ENCODE peak calls at places on chromosomes 2 and 18, in seven cellular contexts. X is A549, J is foreskin fibroblast, D is prostate gland, Q is fibroblast of lung, A is mucosa of descending colon, M is choroid plexus epithelial cell. P is an unnamed sample.

GRCh38 chr18:61982475-61982874 is 89.7 kb upstream of the RNF152 start:
- DNase-seq in X (no peak), J (no peak), D (no peak), Q (no peak), A (no peak), M (no peak), P (no peak)

GRCh38 chr2:10079192-10079930 is 850 bp downstream of the CYS1 start:
- DNase-seq in X (peak; percentile 58), J (peak; percentile 82), D (peak; percentile 41), Q (peak; percentile 65), A (no peak), M (peak; percentile 84), P (peak; percentile 55)

GRCh38 chr2:238240761-238241711 is 1.2 kb upstream of the HES6 start:
- DNase-seq in X (no peak), J (peak; percentile 60), D (peak; percentile 63), Q (peak; percentile 33), A (peak; percentile 82), M (no peak), P (no peak)

GRCh38 chr18:21949326-21950015 is 208.9 kb downstream of the MIB1 start:
- DNase-seq in X (no peak), J (no peak), D (no peak), Q (no peak), A (peak; percentile 51), M (no peak), P (no peak)

GRCh38 chr2:122007577-122007976 is 252.1 kb downstream of the TSN start:
- DNase-seq in X (no peak), J (no peak), D (no peak), Q (no peak), A (no peak), M (no peak), P (no peak)

GRCh38 chr2:241018051-241018891 is 19.9 kb downstream of the SNED1 start:
- DNase-seq in X (no peak), J (no peak), D (peak; percentile 3), Q (no peak), A (no peak), M (no peak), P (no peak)

GRCh38 chr2:71715241-71715750 is 261.9 kb downstream of the DYSF start:
- DNase-seq in X (no peak), J (no peak), D (no peak), Q (no peak), A (no peak), M (no peak), P (no peak)

GRCh38 chr2:228063558-228063957 is 117.9 kb downstream of the SPHKAP start:
- DNase-seq in X (no peak), J (no peak), D (no peak), Q (no peak), A (no peak), M (no peak), P (no peak)

GRCh38 chr2:67075056-67075455 is 322.1 kb upstream of the ETAA1 start:
- DNase-seq in X (no peak), J (no peak), D (no peak), Q (no peak), A (no peak), M (no peak), P (no peak)

GRCh38 chr2:54208364-54209240 is 47.4 kb downstream of the TSPYL6 start:
- DNase-seq in X (no peak), J (peak; percentile 58), D (no peak), Q (peak; percentile 74), A (no peak), M (peak; percentile 80), P (peak; percentile 16)

GRCh38 chr2:96342085-96342484 is 6.5 kb downstream of the NCAPH start:
- DNase-seq in X (peak; percentile 56), J (peak; percentile 88), D (no peak), Q (peak; percentile 72), A (no peak), M (peak; percentile 94), P (no peak)

GRCh38 chr18:13136056-13136688 is 82.4 kb upstream of the LDLRAD4 start:
- DNase-seq in X (no peak), J (peak; percentile 46), D (no peak), Q (no peak), A (peak; percentile 57), M (peak; percentile 21), P (no peak)

GRCh38 chr2:10477443-10478297 is 29.5 kb upstream of the ODC1 start:
- DNase-seq in X (no peak), J (no peak), D (no peak), Q (no peak), A (no peak), M (peak; percentile 9), P (no peak)

GRCh38 chr2:178530128-178530527 is 49.9 kb downstream of the PLEKHA3 start:
- DNase-seq in X (no peak), J (no peak), D (no peak), Q (no peak), A (no peak), M (no peak), P (no peak)

GRCh38 chr18:58949031-58949430 is 84.4 kb downstream of the ZNF532 start:
- DNase-seq in X (no peak), J (no peak), D (no peak), Q (no peak), A (no peak), M (no peak), P (no peak)

GRCh38 chr2:197675246-197675645 is at the start of gene RFTN2:
- DNase-seq in X (no peak), J (peak; percentile 19), D (no peak), Q (peak; percentile 52), A (no peak), M (peak; percentile 54), P (no peak)

GRCh38 chr2:201580486-201580885 is 62.8 kb downstream of the TMEM237 start:
- DNase-seq in X (peak; percentile 5), J (peak; percentile 88), D (no peak), Q (peak; percentile 96), A (no peak), M (peak; percentile 96), P (peak; percentile 81)

GRCh38 chr18:55405655-55406373 is 182.2 kb downstream of the TCF4 start:
- DNase-seq in X (peak; percentile 26), J (peak; percentile 95), D (peak; percentile 61), Q (peak; percentile 96), A (peak; percentile 33), M (peak; percentile 98), P (peak; percentile 88)

GRCh38 chr2:121588357-121588756 is 57.7 kb downstream of the RNU4ATAC start:
- DNase-seq in X (no peak), J (peak; percentile 29), D (peak; percentile 26), Q (no peak), A (no peak), M (no peak), P (no peak)

GRCh38 chr18:74183110-74183509 is 34.8 kb downstream of the TIMM21 start:
- DNase-seq in X (no peak), J (no peak), D (no peak), Q (no peak), A (no peak), M (no peak), P (no peak)

GRCh38 chr2:62568983-62569837 is 63.2 kb upstream of the TMEM17 start:
- DNase-seq in X (peak; percentile 20), J (peak; percentile 25), D (no peak), Q (no peak), A (no peak), M (peak; percentile 28), P (no peak)

GRCh38 chr2:10774394-10774793 is 38.2 kb downstream of the PDIA6 start:
- DNase-seq in X (no peak), J (no peak), D (no peak), Q (no peak), A (no peak), M (no peak), P (no peak)

GRCh38 chr18:73777356-73778051 is 370.1 kb downstream of the FBXO15 start:
- DNase-seq in X (no peak), J (peak; percentile 20), D (no peak), Q (no peak), A (no peak), M (no peak), P (no peak)

GRCh38 chr2:56680971-56681631 is 497.3 kb downstream of the CCDC85A start:
- DNase-seq in X (no peak), J (peak; percentile 8), D (no peak), Q (no peak), A (no peak), M (peak; percentile 70), P (peak; percentile 24)

GRCh38 chr2:237720962-237721361 is 77.6 kb upstream of the RBM44 start:
- DNase-seq in X (no peak), J (peak; percentile 20), D (no peak), Q (no peak), A (no peak), M (peak; percentile 52), P (no peak)

GRCh38 chr2:168849610-168850009 is 40.6 kb downstream of the SPC25 start:
- DNase-seq in X (no peak), J (peak; percentile 25), D (no peak), Q (peak; percentile 47), A (peak; percentile 68), M (peak; percentile 89), P (no peak)

GRCh38 chr2:10514287-10514686 is 66.2 kb upstream of the ODC1 start:
- DNase-seq in X (no peak), J (no peak), D (no peak), Q (no peak), A (no peak), M (no peak), P (no peak)

GRCh38 chr2:74119912-74120825 is 27.5 kb downstream of the BOLA3 start:
- DNase-seq in X (peak; percentile 84), J (peak; percentile 93), D (peak; percentile 72), Q (peak; percentile 84), A (peak; percentile 94), M (peak; percentile 89), P (no peak)
- H3K4me3 ChIP-seq in X (peak overlapping the region; percentile 53), J (peak overlapping the region; percentile 77), D (peak overlapping the region; percentile 77), Q (peak overlapping the region; percentile 72), A (peak overlapping the region; percentile 30), M (peak overlapping the region; percentile 82), P (peak overlapping the region; percentile 66)

DNA sequence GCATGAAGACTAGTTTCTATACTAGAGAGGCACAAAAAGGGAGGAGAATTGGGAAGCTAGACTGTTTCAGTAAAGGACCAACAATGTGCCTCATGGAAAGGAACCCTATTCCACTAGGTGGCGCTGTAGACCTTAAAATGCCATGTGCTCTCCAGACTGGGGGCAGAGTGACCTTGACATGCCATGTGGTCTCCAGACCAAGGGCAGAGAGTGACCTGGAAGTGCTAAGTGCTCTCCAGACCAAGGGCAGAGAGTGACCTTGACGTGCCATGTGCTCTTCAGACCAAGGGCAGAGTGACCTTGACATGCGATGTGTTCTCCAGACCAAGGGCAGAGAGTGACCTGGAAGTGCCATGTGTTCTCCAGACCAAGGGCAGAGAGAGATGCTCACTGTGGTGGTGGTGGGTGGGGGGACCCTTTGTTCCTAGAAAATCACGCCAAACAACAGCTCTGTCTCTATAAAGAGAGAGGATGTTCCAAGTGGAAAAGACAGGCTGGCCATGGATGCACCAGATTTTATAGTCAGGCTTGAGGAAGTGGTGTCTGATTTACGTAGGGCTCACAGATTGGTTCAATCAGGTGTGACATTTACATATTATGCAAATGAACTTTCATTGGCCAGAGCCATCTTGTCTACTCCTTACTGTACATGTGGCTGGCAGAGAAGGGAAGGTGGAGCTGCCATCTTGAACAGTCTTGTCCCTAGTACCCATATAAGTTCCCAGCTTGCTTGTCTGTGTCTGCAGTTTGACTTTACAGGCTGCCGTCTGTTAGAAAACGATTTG is 344.0 kb upstream of the DDX18 start:
- DNase-seq in X (no peak), J (no peak), D (peak; percentile 11), Q (no peak), A (peak; percentile 24), M (no peak), P (no peak)
- TF ChIP-seq CTCF in X (peak; percentile 9), J (no peak), D (no peak), Q (peak; percentile 3), A (no peak), M (peak; percentile 23), P (peak; percentile 17)

GRCh38 chr18:45837283-45838070 is 12.0 kb downstream of the SIGLEC15 start:
- DNase-seq in X (no peak), J (peak; percentile 84), D (no peak), Q (peak; percentile 59), A (peak; percentile 77), M (peak; percentile 58), P (no peak)
- H3K4me3 ChIP-seq in X (peak overlapping the region; percentile 27), J (peak overlapping the region; percentile 24), D (no peak overlapping the region), Q (no peak overlapping the region), A (no peak overlapping the region), M (peak overlapping the region; percentile 30), P (no peak overlapping the region)

GRCh38 chr2:189421644-189422043 is 19.6 kb upstream of the WDR75 start:
- DNase-seq in X (no peak), J (peak; percentile 91), D (no peak), Q (peak; percentile 83), A (no peak), M (peak; percentile 80), P (no peak)
- TF ChIP-seq CTCF in X (no peak), J (no peak), D (no peak), Q (no peak), A (no peak), M (peak; percentile 24), P (no peak)

P was measured in AG09309.